ENCODE peak calls at places on chromosomes 3 and 15, in five cellular contexts. One of them, this sample, is unnamed.
A peak's percentile ranks its signal among the peaks of the same experiment; 100 is the strongest.

GRCh38 chr15:79815468-79815867 is 81.3 kb downstream of the MTHFS start:
- DNase-seq in fibroblast of mammary gland: no peak
- DNase-seq in uterus: no peak
- DNase-seq in cardiac fibroblast: no peak
- DNase-seq in heart left ventricle: peak; percentile 60
- DNase-seq in this sample: no peak

GRCh38 chr3:39404943-39405686 is 1.4 kb upstream of the RPSA start:
- DNase-seq in fibroblast of mammary gland: no peak
- DNase-seq in cardiac fibroblast: no peak
- DNase-seq in uterus: no peak
- DNase-seq in heart left ventricle: no peak
- DNase-seq in this sample: no peak

GRCh38 chr3:134018850-134019249 is 10.9 kb downstream of the SLCO2A1 start:
- DNase-seq in heart left ventricle: no peak
- DNase-seq in uterus: no peak
- DNase-seq in fibroblast of mammary gland: no peak
- DNase-seq in cardiac fibroblast: no peak
- DNase-seq in this sample: no peak

GRCh38 chr3:58049143-58049785 is 41.0 kb downstream of the FLNB start:
- DNase-seq in uterus: peak; percentile 60
- DNase-seq in cardiac fibroblast: peak; percentile 96
- DNase-seq in heart left ventricle: peak; percentile 51
- DNase-seq in fibroblast of mammary gland: peak; percentile 86
- DNase-seq in this sample: peak; percentile 81

GRCh38 chr15:79406191-79406590 is 25.9 kb upstream of the MINAR1 start:
- DNase-seq in fibroblast of mammary gland: no peak
- DNase-seq in uterus: no peak
- DNase-seq in cardiac fibroblast: no peak
- DNase-seq in heart left ventricle: no peak
- DNase-seq in this sample: no peak

GRCh38 chr15:90412356-90413194 is 24.5 kb downstream of the IQGAP1 start:
- DNase-seq in heart left ventricle: no peak
- DNase-seq in fibroblast of mammary gland: peak; percentile 61
- DNase-seq in uterus: no peak
- DNase-seq in cardiac fibroblast: peak; percentile 64
- DNase-seq in this sample: peak; percentile 44

GRCh38 chr3:140365872-140366697 is 311.8 kb upstream of the TRIM42 start:
- DNase-seq in fibroblast of mammary gland: no peak
- DNase-seq in heart left ventricle: no peak
- DNase-seq in uterus: no peak
- DNase-seq in cardiac fibroblast: no peak
- DNase-seq in this sample: no peak

GRCh38 chr3:189099031-189099471 is 72.7 kb upstream of the TPRG1 start:
- DNase-seq in heart left ventricle: peak; percentile 91
- DNase-seq in uterus: peak; percentile 94
- DNase-seq in cardiac fibroblast: no peak
- DNase-seq in fibroblast of mammary gland: peak; percentile 71
- DNase-seq in this sample: no peak

GRCh38 chr15:74206801-74207281 is 4.3 kb upstream of the STRA6 start:
- DNase-seq in uterus: no peak
- DNase-seq in cardiac fibroblast: no peak
- DNase-seq in heart left ventricle: no peak
- DNase-seq in fibroblast of mammary gland: no peak
- DNase-seq in this sample: no peak

GRCh38 chr3:45950686-45951600 is 7.7 kb downstream of the CXCR6 start:
- DNase-seq in uterus: no peak
- DNase-seq in heart left ventricle: no peak
- DNase-seq in cardiac fibroblast: no peak
- DNase-seq in fibroblast of mammary gland: no peak
- DNase-seq in this sample: no peak

GRCh38 chr3:11185564-11186317 is 31.4 kb downstream of the HRH1 start:
- DNase-seq in cardiac fibroblast: peak; percentile 96
- DNase-seq in heart left ventricle: peak; percentile 84
- DNase-seq in fibroblast of mammary gland: peak; percentile 95
- DNase-seq in uterus: peak; percentile 67
- DNase-seq in this sample: peak; percentile 94

GRCh38 chr15:42605281-42605744 is 29.9 kb downstream of the STARD9 start:
- DNase-seq in heart left ventricle: no peak
- DNase-seq in fibroblast of mammary gland: peak; percentile 54
- DNase-seq in uterus: no peak
- DNase-seq in cardiac fibroblast: peak; percentile 58
- DNase-seq in this sample: no peak

GRCh38 chr3:183098538-183099025 is 714 bp downstream of the MCCC1 start:
- DNase-seq in cardiac fibroblast: peak; percentile 25
- DNase-seq in fibroblast of mammary gland: peak; percentile 23
- DNase-seq in uterus: no peak
- DNase-seq in heart left ventricle: no peak
- DNase-seq in this sample: no peak

GRCh38 chr3:13248640-13249039 is 171.5 kb downstream of the NUP210 start:
- DNase-seq in heart left ventricle: no peak
- DNase-seq in cardiac fibroblast: no peak
- DNase-seq in fibroblast of mammary gland: no peak
- DNase-seq in uterus: no peak
- DNase-seq in this sample: no peak

GRCh38 chr3:27287052-27287451 is 82.1 kb downstream of the NEK10 start:
- DNase-seq in uterus: no peak
- DNase-seq in fibroblast of mammary gland: no peak
- DNase-seq in cardiac fibroblast: no peak
- DNase-seq in heart left ventricle: no peak
- DNase-seq in this sample: no peak

GRCh38 chr3:52268036-52268435 is 10.4 kb downstream of the WDR82 start:
- DNase-seq in uterus: no peak
- DNase-seq in cardiac fibroblast: no peak
- DNase-seq in fibroblast of mammary gland: no peak
- DNase-seq in heart left ventricle: no peak
- DNase-seq in this sample: no peak

GRCh38 chr3:27349832-27350231 is 19.4 kb downstream of the NEK10 start:
- DNase-seq in uterus: no peak
- DNase-seq in heart left ventricle: no peak
- DNase-seq in fibroblast of mammary gland: no peak
- DNase-seq in cardiac fibroblast: no peak
- DNase-seq in this sample: no peak

GRCh38 chr3:87069963-87070362 is 79.0 kb upstream of the VGLL3 start:
- DNase-seq in fibroblast of mammary gland: no peak
- DNase-seq in cardiac fibroblast: no peak
- DNase-seq in heart left ventricle: no peak
- DNase-seq in uterus: no peak
- DNase-seq in this sample: peak; percentile 53

GRCh38 chr15:70505971-70506887 is 257.1 kb downstream of the UACA start:
- DNase-seq in uterus: no peak
- DNase-seq in heart left ventricle: no peak
- DNase-seq in cardiac fibroblast: no peak
- DNase-seq in fibroblast of mammary gland: no peak
- DNase-seq in this sample: no peak

GRCh38 chr3:122680381-122681293 is at the start of gene PARP14:
- DNase-seq in uterus: peak; percentile 74
- DNase-seq in cardiac fibroblast: peak; percentile 72
- DNase-seq in heart left ventricle: peak; percentile 73
- DNase-seq in fibroblast of mammary gland: peak; percentile 62
- DNase-seq in this sample: peak; percentile 42

DNA sequence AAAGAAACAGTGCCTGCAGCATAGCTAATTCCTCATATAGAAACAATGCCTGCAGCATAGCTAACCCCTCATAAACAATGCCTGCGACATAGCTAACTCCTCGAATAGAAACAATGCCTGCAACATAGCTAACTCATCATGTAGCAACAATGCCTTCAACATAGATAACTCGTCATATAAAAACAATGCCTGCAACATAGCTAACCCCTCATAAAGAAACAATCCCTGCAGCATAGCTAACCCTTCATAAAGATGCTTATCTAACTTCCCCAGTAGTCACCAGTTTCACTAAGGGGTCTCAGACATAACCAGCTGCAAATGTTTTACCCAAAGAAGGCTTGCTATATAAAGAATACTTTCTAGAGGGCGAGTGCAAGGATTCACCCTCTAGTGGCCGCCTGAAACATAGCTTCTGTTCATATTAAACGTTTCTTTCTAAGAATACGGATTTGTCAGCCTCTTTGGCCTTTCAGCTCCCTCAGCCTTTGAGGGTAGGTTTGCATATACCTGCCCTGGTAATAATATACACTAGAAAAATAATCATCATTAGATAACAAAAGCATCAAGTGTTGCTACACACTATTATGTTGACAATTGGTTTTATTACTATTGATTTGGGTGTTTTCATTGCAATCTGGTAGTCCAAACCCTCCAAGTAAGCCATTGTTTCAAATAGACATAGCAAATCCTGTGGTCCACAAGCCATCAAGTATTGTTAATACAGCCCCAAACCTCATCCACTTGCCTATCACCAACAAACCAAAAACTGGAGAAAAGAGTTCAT is 44.4 kb upstream of the FAN1 start:
- DNase-seq in heart left ventricle: no peak
- DNase-seq in cardiac fibroblast: peak; percentile 62
- DNase-seq in fibroblast of mammary gland: peak; percentile 33
- DNase-seq in uterus: no peak
- DNase-seq in this sample: peak; percentile 78
- TF ChIP-seq CTCF in heart left ventricle: peak; percentile 52
- TF ChIP-seq CTCF in cardiac fibroblast: peak; percentile 74
- TF ChIP-seq CTCF in fibroblast of mammary gland: peak; percentile 69
- TF ChIP-seq CTCF in uterus: no peak
- TF ChIP-seq CTCF in this sample: peak; percentile 84

DNA sequence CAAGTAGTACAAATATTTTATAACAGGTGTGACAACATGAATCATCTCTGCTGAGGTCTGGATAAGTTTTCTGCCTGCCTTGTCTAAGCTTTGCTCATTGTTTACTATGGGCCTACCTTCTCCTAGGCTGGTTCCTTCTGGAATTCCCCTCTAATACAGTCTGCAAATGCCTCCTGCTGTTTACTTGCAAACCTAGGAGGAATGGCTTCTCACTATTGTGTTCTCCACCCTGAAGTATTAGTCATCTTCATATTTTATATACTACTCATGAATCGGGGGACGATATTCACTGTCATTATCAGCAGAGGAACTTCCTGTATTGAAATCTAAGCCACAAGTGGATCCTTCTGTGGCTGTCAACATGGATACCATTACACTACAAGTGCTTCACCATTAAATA is 154.8 kb downstream of the PLCL2 start:
- DNase-seq in heart left ventricle: no peak
- DNase-seq in fibroblast of mammary gland: peak; percentile 88
- DNase-seq in uterus: no peak
- DNase-seq in cardiac fibroblast: peak; percentile 97
- DNase-seq in this sample: peak; percentile 82
- TF ChIP-seq CTCF in heart left ventricle: no peak
- TF ChIP-seq CTCF in fibroblast of mammary gland: no peak
- TF ChIP-seq CTCF in uterus: no peak
- TF ChIP-seq CTCF in cardiac fibroblast: peak; percentile 12
- TF ChIP-seq CTCF in this sample: no peak

DNA sequence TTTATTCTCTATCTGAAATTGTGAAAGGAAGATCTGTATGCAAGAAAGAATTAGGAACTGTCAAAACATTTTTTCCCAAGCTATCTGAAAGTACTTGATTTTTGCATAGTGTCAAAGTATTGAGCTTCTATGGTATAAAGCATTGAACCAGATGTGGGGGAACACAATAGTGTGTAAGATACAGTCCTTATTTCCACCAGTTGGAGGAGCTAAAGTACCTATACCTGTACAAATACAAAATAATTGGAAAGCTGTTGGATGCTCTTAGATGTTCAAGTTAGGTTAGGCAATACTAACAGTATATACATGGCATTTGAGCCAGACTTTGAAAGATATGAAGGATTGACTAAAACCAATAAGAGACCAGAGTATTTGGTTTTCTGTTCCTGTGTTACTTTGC is 148.4 kb downstream of the B3GALNT1 start:
- DNase-seq in fibroblast of mammary gland: peak; percentile 55
- DNase-seq in uterus: no peak
- DNase-seq in cardiac fibroblast: peak; percentile 68
- DNase-seq in heart left ventricle: no peak
- DNase-seq in this sample: no peak
- TF ChIP-seq CTCF in fibroblast of mammary gland: peak; percentile 59
- TF ChIP-seq CTCF in uterus: no peak
- TF ChIP-seq CTCF in cardiac fibroblast: peak; percentile 64
- TF ChIP-seq CTCF in heart left ventricle: peak; percentile 21
- TF ChIP-seq CTCF in this sample: peak; percentile 56

DNA sequence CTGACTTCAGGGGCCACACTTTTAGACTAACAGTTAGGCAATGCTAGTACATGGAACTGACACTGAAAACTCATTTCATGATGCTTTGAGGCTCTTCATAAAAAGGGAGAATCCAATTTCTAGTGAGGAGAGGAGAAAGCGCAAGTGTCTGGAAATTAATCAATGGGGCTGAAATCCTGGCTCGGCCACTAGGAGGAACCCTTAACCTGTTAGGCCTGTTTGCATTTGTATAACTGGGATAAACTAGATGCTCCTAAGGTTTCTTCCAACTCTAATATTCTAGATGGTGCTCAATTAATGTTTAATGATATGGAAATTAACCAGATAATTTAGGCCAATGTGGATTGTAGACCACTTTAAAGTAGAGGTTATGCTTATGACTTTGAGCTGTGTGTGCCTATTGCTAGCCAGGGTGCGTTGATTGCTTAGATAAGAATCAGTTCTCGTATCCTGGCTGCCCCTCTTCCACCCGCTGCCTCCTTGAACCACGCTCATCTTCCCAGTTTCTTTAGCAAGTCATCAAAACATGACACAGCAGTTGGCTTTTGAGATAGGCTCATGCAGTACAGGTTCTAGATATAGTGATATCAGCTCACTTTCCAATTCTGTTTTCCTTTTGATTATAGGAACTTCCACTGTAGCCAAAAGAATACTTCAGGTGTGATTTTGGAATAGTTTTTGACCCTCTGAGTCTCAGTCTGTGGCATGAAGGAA is 16.8 kb upstream of the CRBN start:
- DNase-seq in heart left ventricle: no peak
- DNase-seq in fibroblast of mammary gland: peak; percentile 12
- DNase-seq in uterus: no peak
- DNase-seq in cardiac fibroblast: peak; percentile 19
- DNase-seq in this sample: no peak
- TF ChIP-seq CTCF in heart left ventricle: peak; percentile 31
- TF ChIP-seq CTCF in fibroblast of mammary gland: peak; percentile 49
- TF ChIP-seq CTCF in uterus: no peak
- TF ChIP-seq CTCF in cardiac fibroblast: peak; percentile 52
- TF ChIP-seq CTCF in this sample: peak; percentile 76

GRCh38 chr3:50155491-50155878 is 361 bp downstream of the SEMA3F start:
- DNase-seq in fibroblast of mammary gland: no peak
- DNase-seq in cardiac fibroblast: no peak
- DNase-seq in uterus: no peak
- DNase-seq in heart left ventricle: no peak
- DNase-seq in this sample: no peak

GRCh38 chr3:50155891-50156290 is 767 bp downstream of the SEMA3F start:
- DNase-seq in uterus: no peak
- DNase-seq in cardiac fibroblast: no peak
- DNase-seq in heart left ventricle: no peak
- DNase-seq in fibroblast of mammary gland: no peak
- DNase-seq in this sample: no peak

GRCh38 chr3:50154476-50154839 is 666 bp upstream of the SEMA3F start:
- DNase-seq in uterus: no peak
- DNase-seq in cardiac fibroblast: no peak
- DNase-seq in fibroblast of mammary gland: no peak
- DNase-seq in heart left ventricle: no peak
- DNase-seq in this sample: no peak

GRCh38 chr3:50154840-50155490 is at the start of gene SEMA3F:
- DNase-seq in uterus: peak; percentile 60
- DNase-seq in fibroblast of mammary gland: peak; percentile 35
- DNase-seq in heart left ventricle: peak; percentile 73
- DNase-seq in cardiac fibroblast: peak; percentile 44
- DNase-seq in this sample: peak; percentile 45

GRCh38 chr3:50153782-50154475 is 1.2 kb upstream of the SEMA3F start:
- DNase-seq in uterus: no peak
- DNase-seq in fibroblast of mammary gland: no peak
- DNase-seq in heart left ventricle: no peak
- DNase-seq in cardiac fibroblast: no peak
- DNase-seq in this sample: no peak
- TF ChIP-seq CTCF in uterus: no peak
- TF ChIP-seq CTCF in fibroblast of mammary gland: no peak
- TF ChIP-seq CTCF in heart left ventricle: no peak
- TF ChIP-seq CTCF in cardiac fibroblast: no peak
- TF ChIP-seq CTCF in this sample: no peak